ENCODE peak calls at places on chromosomes 6 and 20, in eight cellular contexts. One of them, this sample, is unnamed.

GRCh38 chr6:166760288-166760687 is 133.2 kb upstream of the RPS6KA2 start:
- DNase-seq in endothelial cell: no peak
- DNase-seq in activated CD8-positive, alpha-beta T cell treated with anti-CD3 and anti-CD28 coated beads for 36 hours: peak; percentile 89
- DNase-seq in neural crest cell: no peak
- DNase-seq in WERI-Rb-1: no peak
- DNase-seq in RWPE1: no peak
- DNase-seq in GM10248: no peak
- DNase-seq in epithelial cell of esophagus: no peak
- DNase-seq in this sample: no peak

GRCh38 chr20:46253391-46253790 is 54.9 kb downstream of the CDH22 start:
- DNase-seq in endothelial cell: peak; percentile 22
- DNase-seq in activated CD8-positive, alpha-beta T cell treated with anti-CD3 and anti-CD28 coated beads for 36 hours: no peak
- DNase-seq in neural crest cell: no peak
- DNase-seq in WERI-Rb-1: peak; percentile 77
- DNase-seq in RWPE1: peak; percentile 33
- DNase-seq in GM10248: no peak
- DNase-seq in epithelial cell of esophagus: peak; percentile 46
- DNase-seq in this sample: peak; percentile 49

GRCh38 chr6:43766964-43767461 is 3.0 kb upstream of the VEGFA start:
- DNase-seq in endothelial cell: no peak
- DNase-seq in activated CD8-positive, alpha-beta T cell treated with anti-CD3 and anti-CD28 coated beads for 36 hours: no peak
- DNase-seq in neural crest cell: no peak
- DNase-seq in WERI-Rb-1: no peak
- DNase-seq in RWPE1: no peak
- DNase-seq in GM10248: no peak
- DNase-seq in epithelial cell of esophagus: no peak
- DNase-seq in this sample: no peak

GRCh38 chr6:142819603-142820335 is 125.2 kb downstream of the HIVEP2 start:
- DNase-seq in endothelial cell: no peak
- DNase-seq in activated CD8-positive, alpha-beta T cell treated with anti-CD3 and anti-CD28 coated beads for 36 hours: peak; percentile 71
- DNase-seq in neural crest cell: no peak
- DNase-seq in WERI-Rb-1: no peak
- DNase-seq in RWPE1: no peak
- DNase-seq in GM10248: peak; percentile 34
- DNase-seq in epithelial cell of esophagus: no peak
- DNase-seq in this sample: no peak

GRCh38 chr6:90284745-90285481 is 11.7 kb downstream of the BACH2 start:
- DNase-seq in endothelial cell: no peak
- DNase-seq in activated CD8-positive, alpha-beta T cell treated with anti-CD3 and anti-CD28 coated beads for 36 hours: peak; percentile 71
- DNase-seq in neural crest cell: no peak
- DNase-seq in WERI-Rb-1: no peak
- DNase-seq in RWPE1: peak; percentile 33
- DNase-seq in GM10248: peak; percentile 54
- DNase-seq in epithelial cell of esophagus: peak; percentile 64
- DNase-seq in this sample: no peak

GRCh38 chr6:45351667-45352066 is 23.5 kb downstream of the RUNX2 start:
- DNase-seq in endothelial cell: no peak
- DNase-seq in activated CD8-positive, alpha-beta T cell treated with anti-CD3 and anti-CD28 coated beads for 36 hours: no peak
- DNase-seq in neural crest cell: no peak
- DNase-seq in WERI-Rb-1: no peak
- DNase-seq in RWPE1: no peak
- DNase-seq in GM10248: no peak
- DNase-seq in epithelial cell of esophagus: peak; percentile 43
- DNase-seq in this sample: no peak

GRCh38 chr20:58628491-58629212 is 22.4 kb upstream of the STX16 start:
- DNase-seq in endothelial cell: no peak
- DNase-seq in activated CD8-positive, alpha-beta T cell treated with anti-CD3 and anti-CD28 coated beads for 36 hours: no peak
- DNase-seq in neural crest cell: no peak
- DNase-seq in WERI-Rb-1: no peak
- DNase-seq in RWPE1: no peak
- DNase-seq in GM10248: no peak
- DNase-seq in epithelial cell of esophagus: no peak
- DNase-seq in this sample: no peak

GRCh38 chr6:71126506-71126905 is 162.1 kb upstream of the OGFRL1 start:
- DNase-seq in endothelial cell: no peak
- DNase-seq in activated CD8-positive, alpha-beta T cell treated with anti-CD3 and anti-CD28 coated beads for 36 hours: no peak
- DNase-seq in neural crest cell: no peak
- DNase-seq in WERI-Rb-1: no peak
- DNase-seq in RWPE1: no peak
- DNase-seq in GM10248: no peak
- DNase-seq in epithelial cell of esophagus: no peak
- DNase-seq in this sample: peak; percentile 21

GRCh38 chr20:48298424-48298823 is 513.1 kb upstream of the SULF2 start:
- DNase-seq in endothelial cell: no peak
- DNase-seq in activated CD8-positive, alpha-beta T cell treated with anti-CD3 and anti-CD28 coated beads for 36 hours: no peak
- DNase-seq in neural crest cell: no peak
- DNase-seq in WERI-Rb-1: no peak
- DNase-seq in RWPE1: no peak
- DNase-seq in GM10248: no peak
- DNase-seq in epithelial cell of esophagus: no peak
- DNase-seq in this sample: no peak

GRCh38 chr20:24817351-24817750 is 131.7 kb upstream of the CST7 start:
- DNase-seq in endothelial cell: no peak
- DNase-seq in activated CD8-positive, alpha-beta T cell treated with anti-CD3 and anti-CD28 coated beads for 36 hours: no peak
- DNase-seq in neural crest cell: no peak
- DNase-seq in WERI-Rb-1: no peak
- DNase-seq in RWPE1: no peak
- DNase-seq in GM10248: no peak
- DNase-seq in epithelial cell of esophagus: no peak
- DNase-seq in this sample: no peak
- TF ChIP-seq CTCF in endothelial cell: no peak
- TF ChIP-seq CTCF in activated CD8-positive, alpha-beta T cell treated with anti-CD3 and anti-CD28 coated beads for 36 hours: no peak
- TF ChIP-seq CTCF in neural crest cell: no peak
- TF ChIP-seq CTCF in WERI-Rb-1: no peak
- TF ChIP-seq CTCF in RWPE1: no peak
- TF ChIP-seq CTCF in GM10248: no peak
- TF ChIP-seq CTCF in epithelial cell of esophagus: no peak
- TF ChIP-seq CTCF in this sample: no peak

GRCh38 chr6:126660376-126660775 is 320.5 kb downstream of the CENPW start:
- DNase-seq in endothelial cell: no peak
- DNase-seq in activated CD8-positive, alpha-beta T cell treated with anti-CD3 and anti-CD28 coated beads for 36 hours: no peak
- DNase-seq in neural crest cell: no peak
- DNase-seq in WERI-Rb-1: no peak
- DNase-seq in RWPE1: no peak
- DNase-seq in GM10248: no peak
- DNase-seq in epithelial cell of esophagus: no peak
- DNase-seq in this sample: no peak

GRCh38 chr6:126662966-126663365 is 323.1 kb downstream of the CENPW start:
- DNase-seq in endothelial cell: no peak
- DNase-seq in activated CD8-positive, alpha-beta T cell treated with anti-CD3 and anti-CD28 coated beads for 36 hours: no peak
- DNase-seq in neural crest cell: no peak
- DNase-seq in WERI-Rb-1: no peak
- DNase-seq in RWPE1: no peak
- DNase-seq in GM10248: no peak
- DNase-seq in epithelial cell of esophagus: no peak
- DNase-seq in this sample: no peak

GRCh38 chr6:126661646-126662045 is 321.7 kb downstream of the CENPW start:
- DNase-seq in endothelial cell: no peak
- DNase-seq in activated CD8-positive, alpha-beta T cell treated with anti-CD3 and anti-CD28 coated beads for 36 hours: no peak
- DNase-seq in neural crest cell: no peak
- DNase-seq in WERI-Rb-1: no peak
- DNase-seq in RWPE1: no peak
- DNase-seq in GM10248: no peak
- DNase-seq in epithelial cell of esophagus: peak; percentile 18
- DNase-seq in this sample: no peak

GRCh38 chr6:126657556-126658129 is 317.7 kb downstream of the CENPW start:
- DNase-seq in endothelial cell: peak; percentile 18
- DNase-seq in activated CD8-positive, alpha-beta T cell treated with anti-CD3 and anti-CD28 coated beads for 36 hours: no peak
- DNase-seq in neural crest cell: no peak
- DNase-seq in WERI-Rb-1: peak; percentile 31
- DNase-seq in RWPE1: peak; percentile 10
- DNase-seq in GM10248: no peak
- DNase-seq in epithelial cell of esophagus: peak; percentile 61
- DNase-seq in this sample: no peak
- TF ChIP-seq CTCF in endothelial cell: peak; percentile 26
- TF ChIP-seq CTCF in activated CD8-positive, alpha-beta T cell treated with anti-CD3 and anti-CD28 coated beads for 36 hours: no peak
- TF ChIP-seq CTCF in neural crest cell: peak; percentile 68
- TF ChIP-seq CTCF in WERI-Rb-1: peak; percentile 42
- TF ChIP-seq CTCF in RWPE1: peak; percentile 35
- TF ChIP-seq CTCF in GM10248: peak; percentile 59
- TF ChIP-seq CTCF in epithelial cell of esophagus: peak; percentile 73
- TF ChIP-seq CTCF in this sample: peak; percentile 27

DNA sequence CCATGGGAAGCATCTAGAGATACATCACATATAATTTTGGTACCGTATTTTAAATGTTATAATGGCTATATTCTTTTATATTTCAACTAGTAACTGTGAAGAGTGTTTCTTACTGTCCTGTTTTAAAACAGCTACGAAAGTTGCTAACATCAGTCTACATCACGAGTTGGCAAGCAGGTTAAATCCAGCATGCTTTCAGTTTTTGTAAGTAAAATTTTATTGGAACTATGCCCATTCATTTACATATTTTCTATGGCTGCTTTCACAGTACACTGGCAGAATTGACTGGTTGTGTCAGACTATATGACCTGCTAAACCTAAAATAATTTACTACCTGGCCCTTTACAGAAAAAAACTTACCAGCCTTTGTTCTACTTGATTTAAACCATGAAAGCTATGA is 478.1 kb downstream of the PHF3 start:
- DNase-seq in endothelial cell: no peak
- DNase-seq in activated CD8-positive, alpha-beta T cell treated with anti-CD3 and anti-CD28 coated beads for 36 hours: no peak
- DNase-seq in neural crest cell: no peak
- DNase-seq in WERI-Rb-1: no peak
- DNase-seq in RWPE1: no peak
- DNase-seq in GM10248: no peak
- DNase-seq in epithelial cell of esophagus: no peak
- DNase-seq in this sample: no peak
- TF ChIP-seq CTCF in endothelial cell: no peak
- TF ChIP-seq CTCF in activated CD8-positive, alpha-beta T cell treated with anti-CD3 and anti-CD28 coated beads for 36 hours: no peak
- TF ChIP-seq CTCF in neural crest cell: no peak
- TF ChIP-seq CTCF in WERI-Rb-1: no peak
- TF ChIP-seq CTCF in RWPE1: no peak
- TF ChIP-seq CTCF in GM10248: no peak
- TF ChIP-seq CTCF in epithelial cell of esophagus: no peak
- TF ChIP-seq CTCF in this sample: no peak

DNA sequence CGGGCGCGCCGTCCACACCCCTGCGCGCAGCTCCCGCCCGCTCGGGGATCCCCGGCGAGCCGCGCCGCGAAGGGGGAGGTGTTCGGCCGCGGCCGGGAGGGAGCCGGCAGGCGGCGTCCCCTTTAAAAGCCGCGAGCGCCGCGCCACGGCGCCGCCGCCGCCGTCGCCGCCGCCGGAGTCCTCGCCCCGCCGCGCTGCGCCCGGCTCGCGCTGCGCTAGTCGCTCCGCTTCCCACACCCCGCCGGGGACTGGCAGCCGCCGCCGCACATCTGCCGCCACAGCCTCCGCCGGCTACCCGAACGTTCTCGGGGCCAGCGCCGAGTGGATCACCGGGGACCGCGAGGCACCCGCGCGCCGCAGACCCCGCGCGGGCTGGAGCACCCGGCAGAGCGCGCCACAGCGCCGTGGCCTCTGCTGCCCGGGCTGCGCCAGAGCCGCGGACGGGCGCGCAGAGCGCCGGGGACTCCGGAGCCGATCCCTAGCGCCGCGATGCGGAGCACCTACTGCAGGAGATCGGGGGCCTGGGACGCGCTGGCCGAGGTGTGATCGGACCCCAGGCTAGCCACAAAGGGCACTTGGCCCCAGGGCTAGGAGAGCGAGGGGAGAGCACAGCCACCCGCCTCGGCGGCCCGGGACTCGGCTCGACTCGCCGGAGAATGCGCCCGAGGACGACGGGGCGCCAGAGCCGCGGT is at the start of gene BMP2:
- DNase-seq in endothelial cell: peak; percentile 54
- DNase-seq in activated CD8-positive, alpha-beta T cell treated with anti-CD3 and anti-CD28 coated beads for 36 hours: peak; percentile 4
- DNase-seq in neural crest cell: peak; percentile 38
- DNase-seq in WERI-Rb-1: peak; percentile 32
- DNase-seq in RWPE1: peak; percentile 52
- DNase-seq in GM10248: peak; percentile 60
- DNase-seq in epithelial cell of esophagus: peak; percentile 73
- DNase-seq in this sample: peak; percentile 70
- TF ChIP-seq CTCF in endothelial cell: no peak
- TF ChIP-seq CTCF in activated CD8-positive, alpha-beta T cell treated with anti-CD3 and anti-CD28 coated beads for 36 hours: no peak
- TF ChIP-seq CTCF in neural crest cell: no peak
- TF ChIP-seq CTCF in WERI-Rb-1: no peak
- TF ChIP-seq CTCF in RWPE1: peak; percentile 32
- TF ChIP-seq CTCF in GM10248: no peak
- TF ChIP-seq CTCF in epithelial cell of esophagus: no peak
- TF ChIP-seq CTCF in this sample: no peak

DNA sequence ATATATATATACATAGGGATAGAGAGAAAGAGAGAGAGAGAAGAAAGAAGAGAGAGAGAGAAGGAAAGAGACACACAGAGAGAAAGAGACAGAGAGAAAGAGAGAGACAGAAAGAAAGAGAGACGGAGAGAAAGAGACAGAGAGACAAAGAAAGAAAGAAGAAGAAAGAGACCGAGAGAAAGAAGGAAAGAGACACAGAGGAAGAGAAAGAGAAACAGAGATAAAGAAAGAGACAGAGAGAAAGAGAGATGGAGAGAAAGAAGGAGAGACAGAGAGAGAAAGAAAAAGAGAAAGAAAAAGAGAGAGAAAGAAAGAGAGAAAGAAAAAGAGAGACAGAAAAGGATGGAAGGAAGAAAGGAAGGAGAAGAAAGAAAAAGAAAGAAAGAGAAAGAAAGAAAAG is 46.9 kb upstream of the TASP1 start:
- DNase-seq in endothelial cell: no peak
- DNase-seq in activated CD8-positive, alpha-beta T cell treated with anti-CD3 and anti-CD28 coated beads for 36 hours: no peak
- DNase-seq in neural crest cell: no peak
- DNase-seq in WERI-Rb-1: no peak
- DNase-seq in RWPE1: no peak
- DNase-seq in GM10248: no peak
- DNase-seq in epithelial cell of esophagus: no peak
- DNase-seq in this sample: no peak
- TF ChIP-seq CTCF in endothelial cell: no peak
- TF ChIP-seq CTCF in activated CD8-positive, alpha-beta T cell treated with anti-CD3 and anti-CD28 coated beads for 36 hours: peak; percentile 44
- TF ChIP-seq CTCF in neural crest cell: no peak
- TF ChIP-seq CTCF in WERI-Rb-1: no peak
- TF ChIP-seq CTCF in RWPE1: no peak
- TF ChIP-seq CTCF in GM10248: no peak
- TF ChIP-seq CTCF in epithelial cell of esophagus: no peak
- TF ChIP-seq CTCF in this sample: no peak

This sample was measured in glutamatergic neuron.